ENCODE peak calls at places on chromosomes 3 and 15, in eight cellular contexts. Y is heart left ventricle; J is CD8-positive, alpha-beta memory T cell; K is HFF-Myc; C is left ventricle myocardium inferior; O is transverse colon; X is OCI-LY7; M is sigmoid colon. A is an unnamed sample.

GRCh38 chr3:119551525-119552063 is 7.8 kb downstream of the CD80 start:
- DNase-seq in C (no peak), J (no peak), K (no peak), O (no peak), M (no peak), Y (no peak), X (no peak), A (no peak)

GRCh38 chr15:64275934-64276333 is 80.0 kb downstream of the CSNK1G1 start:
- DNase-seq in J (no peak), O (no peak), Y (no peak), M (no peak), X (no peak), C (no peak), K (no peak), A (no peak)

GRCh38 chr15:100106732-100107131 is 235.0 kb downstream of the ADAMTS17 start:
- DNase-seq in M (peak; percentile 38), C (no peak), X (no peak), Y (no peak), J (no peak), O (no peak), K (no peak), A (peak; percentile 57)

GRCh38 chr3:101518421-101518871 is 5.4 kb upstream of the SENP7 start:
- DNase-seq in X (peak; percentile 38), M (no peak), O (no peak), C (no peak), J (peak; percentile 51), K (no peak), Y (no peak), A (no peak)

GRCh38 chr3:85574306-85574705 is 615.5 kb downstream of the CADM2 start:
- DNase-seq in C (no peak), M (no peak), X (no peak), Y (no peak), K (no peak), J (no peak), O (no peak), A (no peak)

GRCh38 chr3:171092467-171092911 is 66.0 kb upstream of the SLC2A2 start:
- DNase-seq in X (no peak), M (no peak), K (no peak), O (no peak), J (no peak), C (no peak), Y (no peak), A (no peak)

GRCh38 chr3:8197384-8197783 is 304.2 kb upstream of the LMCD1 start:
- DNase-seq in M (no peak), J (no peak), C (no peak), K (no peak), O (no peak), Y (no peak), X (no peak), A (no peak)

GRCh38 chr15:50077655-50078054 is 41.4 kb downstream of the ATP8B4 start:
- DNase-seq in C (no peak), J (no peak), Y (no peak), X (no peak), K (no peak), M (no peak), O (no peak), A (no peak)

GRCh38 chr15:67422296-67422695 is 98.6 kb upstream of the C15orf61 start:
- DNase-seq in J (no peak), C (no peak), M (no peak), O (no peak), X (peak; percentile 8), K (no peak), Y (no peak), A (no peak)

GRCh38 chr15:101206173-101206572 is 45.7 kb downstream of the CHSY1 start:
- DNase-seq in Y (no peak), C (no peak), J (peak; percentile 9), X (no peak), O (no peak), M (no peak), K (no peak), A (peak; percentile 70)

GRCh38 chr3:53102601-53103147 is 27.6 kb downstream of the RFT1 start:
- DNase-seq in J (no peak), C (no peak), X (peak; percentile 27), K (peak; percentile 21), O (peak; percentile 38), M (no peak), Y (no peak), A (peak; percentile 63)

DNA sequence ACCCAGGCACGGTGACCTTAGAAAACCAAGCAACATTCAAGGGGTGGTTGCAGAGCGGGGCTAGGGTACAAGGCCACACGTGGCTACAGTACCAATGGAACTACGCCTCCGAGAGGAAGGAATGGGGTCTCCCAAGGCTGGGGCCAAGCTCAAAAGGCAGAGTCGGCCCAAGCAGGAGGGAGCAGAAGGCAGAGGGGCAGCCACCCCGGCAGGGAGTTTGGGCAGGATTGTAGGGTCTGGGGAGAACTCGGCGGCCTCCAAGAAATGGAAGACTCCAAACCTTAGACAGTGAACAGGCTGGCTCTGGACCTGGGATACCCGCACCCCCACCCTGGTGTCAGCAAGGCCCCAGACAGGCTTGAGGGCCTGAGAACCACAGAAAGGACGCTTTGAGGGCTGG is 28.7 kb downstream of the ATRIP start:
- DNase-seq in O (no peak), Y (no peak), C (no peak), J (no peak), X (no peak), M (no peak), K (no peak), A (no peak)
- H3K4me3 ChIP-seq in O (no peak overlapping the region), Y (no peak overlapping the region), C (no peak overlapping the region), J (no peak overlapping the region), X (no peak overlapping the region), M (no peak overlapping the region), K (no peak overlapping the region), A (no peak overlapping the region)

GRCh38 chr3:48879994-48880377 is 18.7 kb downstream of the SLC25A20 start:
- DNase-seq in C (no peak), J (no peak), Y (no peak), O (no peak), K (no peak), M (no peak), X (no peak), A (no peak)
- H3K4me3 ChIP-seq in C (no peak overlapping the region), J (no peak overlapping the region), Y (no peak overlapping the region), O (no peak overlapping the region), K (no peak overlapping the region), M (no peak overlapping the region), X (no peak overlapping the region), A (no peak overlapping the region)

GRCh38 chr15:51619331-51620033 is 3.1 kb downstream of the DMXL2 start:
- DNase-seq in M (no peak), K (no peak), O (no peak), C (no peak), J (no peak), X (no peak), Y (no peak), A (no peak)

GRCh38 chr15:51621155-51621554 is 1.4 kb downstream of the DMXL2 start:
- DNase-seq in M (no peak), O (no peak), Y (no peak), C (no peak), X (no peak), K (no peak), J (no peak), A (no peak)

GRCh38 chr15:51621917-51622268 is 678 bp downstream of the DMXL2 start:
- DNase-seq in C (peak; percentile 32), Y (peak; percentile 69), M (peak; percentile 74), J (peak; percentile 9), K (no peak), O (peak; percentile 49), X (peak; percentile 5), A (peak; percentile 65)

GRCh38 chr15:51622269-51623180 is at the start of gene DMXL2:
- DNase-seq in J (peak; percentile 60), M (peak; percentile 93), O (peak; percentile 82), Y (peak; percentile 94), K (no peak), C (peak; percentile 85), X (peak; percentile 41), A (peak; percentile 82)

GRCh38 chr15:51620647-51621046 is 1.9 kb downstream of the DMXL2 start:
- DNase-seq in M (no peak), Y (no peak), K (no peak), O (no peak), J (no peak), C (no peak), X (no peak), A (no peak)
- H3K4me3 ChIP-seq in M (peak overlapping the region; percentile 79), Y (no peak overlapping the region), K (no peak overlapping the region), O (no peak overlapping the region), J (no peak overlapping the region), C (peak overlapping the region; percentile 88), X (no peak overlapping the region), A (no peak overlapping the region)

GRCh38 chr3:151903501-151903991 is 30.1 kb downstream of the SUCNR1 start:
- DNase-seq in M (no peak), O (no peak), C (no peak), Y (no peak), X (no peak), J (no peak), K (no peak), A (no peak)
- H3K4me3 ChIP-seq in M (no peak overlapping the region), O (no peak overlapping the region), C (no peak overlapping the region), Y (no peak overlapping the region), X (no peak overlapping the region), J (no peak overlapping the region), K (no peak overlapping the region), A (no peak overlapping the region)

GRCh38 chr3:185927501-185928200 is 10.2 kb downstream of the TRA2B start:
- DNase-seq in O (no peak), X (no peak), J (no peak), M (no peak), K (no peak), C (no peak), Y (no peak), A (no peak)
- H3K4me3 ChIP-seq in O (no peak overlapping the region), X (no peak overlapping the region), J (peak overlapping the region; percentile 9), M (peak overlapping the region; percentile 9), K (peak overlapping the region; percentile 99), C (peak overlapping the region; percentile 98), Y (peak overlapping the region; percentile 1), A (no peak overlapping the region)

GRCh38 chr15:84653584-84653909 is 536 bp downstream of the WDR73 start:
- DNase-seq in M (no peak), K (no peak), Y (no peak), O (no peak), X (no peak), C (no peak), J (no peak), A (no peak)
- H3K4me3 ChIP-seq in M (peak overlapping the region; percentile 85), K (peak overlapping the region; percentile 68), Y (peak overlapping the region; percentile 84), O (peak overlapping the region; percentile 87), X (peak overlapping the region; percentile 80), C (peak overlapping the region; percentile 96), J (peak overlapping the region; percentile 100), A (peak overlapping the region; percentile 87)

GRCh38 chr15:93089855-93090305 is 869 bp upstream of the RGMA start:
- DNase-seq in J (no peak), O (no peak), C (peak; percentile 62), K (no peak), X (no peak), M (peak; percentile 78), Y (peak; percentile 75), A (no peak)
- H3K4me3 ChIP-seq in J (no peak overlapping the region), O (no peak overlapping the region), C (peak overlapping the region; percentile 83), K (no peak overlapping the region), X (no peak overlapping the region), M (peak overlapping the region; percentile 82), Y (peak overlapping the region; percentile 64), A (no peak overlapping the region)

A was measured in right atrium auricular region.